ENCODE peak calls at places on chromosomes 16 and 17, in nine cellular contexts. A is tibial nerve, G is adrenal gland, J is transverse colon, O is body of pancreas, B is spleen, T is GM12892, V is uterus, I is lower leg skin. H is an unnamed sample.

GRCh38 chr16:81994485-81994884 is 16.8 kb downstream of the SDR42E1 start:
- DNase-seq in G (no peak), J (no peak), O (no peak), B (no peak), V (no peak), A (no peak), I (no peak), T (no peak), H (no peak)

GRCh38 chr17:69434164-69434579 is 19.7 kb downstream of the MAP2K6 start:
- DNase-seq in G (no peak), B (no peak), V (no peak), T (no peak), O (peak), A (no peak), J (no peak), I (no peak), H (no peak)

GRCh38 chr16:21097151-21097550 is 53.5 kb downstream of the DNAH3 start:
- DNase-seq in B (no peak), G (no peak), O (no peak), A (no peak), J (no peak), T (no peak), V (no peak), I (peak), H (no peak)

GRCh38 chr16:67528222-67528869 is at the start of gene RIPOR1:
- DNase-seq in G (peak), I (peak), V (peak), J (peak), A (no peak), B (peak), O (peak), T (peak), H (peak)

GRCh38 chr16:88014201-88014781 is 63.1 kb downstream of the BANP start:
- DNase-seq in B (no peak), A (no peak), O (no peak), G (peak), V (no peak), I (peak), J (no peak), T (no peak), H (peak)

GRCh38 chr17:50240876-50241275 is 33.4 kb upstream of the TMEM92 start:
- DNase-seq in G (no peak), A (no peak), T (no peak), V (peak), O (no peak), I (no peak), B (no peak), J (no peak), H (no peak)

GRCh38 chr17:27247071-27247957 is 46.6 kb upstream of the WSB1 start:
- DNase-seq in J (peak), I (peak), V (peak), B (peak), G (peak), T (no peak), A (peak), O (peak), H (no peak)

GRCh38 chr16:12343913-12344312 is 367.4 kb downstream of the SNX29 start:
- DNase-seq in A (no peak), B (no peak), I (no peak), O (no peak), T (no peak), V (no peak), J (no peak), G (no peak), H (no peak)

GRCh38 chr17:48995332-48995870 is 1.8 kb upstream of the IGF2BP1 start:
- DNase-seq in I (peak), T (no peak), O (no peak), A (no peak), B (no peak), V (no peak), G (no peak), J (no peak), H (no peak)

GRCh38 chr16:681746-682427 is 1.7 kb downstream of the STUB1 start:
- DNase-seq in V (no peak), G (no peak), J (no peak), A (no peak), O (no peak), T (no peak), B (no peak), I (no peak), H (no peak)

GRCh38 chr17:27245230-27245696 is 48.7 kb upstream of the WSB1 start:
- DNase-seq in O (peak), J (peak), A (peak), V (peak), B (peak), G (peak), I (peak), T (peak), H (peak)

GRCh38 chr17:42928714-42929496 is 28.3 kb downstream of the G6PC1 start:
- DNase-seq in T (peak), B (no peak), J (peak), O (peak), A (peak), I (no peak), V (peak), G (peak), H (peak)

GRCh38 chr16:67277999-67278772 is 1.1 kb upstream of the PLEKHG4 start:
- DNase-seq in V (no peak), G (peak), O (no peak), A (no peak), T (no peak), J (no peak), B (peak), I (no peak), H (no peak)

GRCh38 chr17:35087731-35088646 is 24.5 kb upstream of the RFFL start:
- DNase-seq in J (peak), T (no peak), A (peak), V (no peak), G (peak), O (peak), B (peak), I (no peak), H (peak)

GRCh38 chr17:61583242-61583641 is 7.8 kb downstream of the NACA2 start:
- DNase-seq in B (no peak), I (no peak), V (no peak), O (no peak), T (no peak), G (no peak), A (no peak), J (no peak), H (no peak)

GRCh38 chr16:69115361-69115760 is 9.9 kb downstream of the HAS3 start:
- DNase-seq in J (no peak), T (no peak), A (no peak), G (no peak), V (no peak), I (peak), O (no peak), B (peak), H (no peak)

GRCh38 chr17:70544307-70544706 is 375.0 kb downstream of the KCNJ2 start:
- DNase-seq in G (no peak), A (no peak), T (no peak), B (no peak), I (no peak), J (no peak), O (no peak), V (no peak), H (no peak)

GRCh38 chr16:19700319-19700781 is 17.7 kb downstream of the KNOP1 start:
- DNase-seq in A (no peak), G (peak), V (peak), B (peak), J (peak), I (no peak), O (peak), T (no peak), H (no peak)

GRCh38 chr17:69492410-69493071 is 78.0 kb downstream of the MAP2K6 start:
- DNase-seq in O (no peak), G (no peak), B (no peak), T (no peak), J (no peak), A (no peak), V (no peak), I (no peak), H (no peak)

GRCh38 chr16:48206594-48207242 is 37.4 kb upstream of the LONP2 start:
- DNase-seq in O (no peak), I (no peak), B (no peak), T (no peak), A (no peak), G (no peak), J (no peak), V (no peak), H (no peak)

GRCh38 chr17:77352996-77353395 is 212.2 kb downstream of the SEC14L1 start:
- DNase-seq in V (no peak), B (no peak), I (peak), G (peak), O (no peak), J (no peak), T (no peak), A (no peak), H (no peak)

GRCh38 chr16:69861276-69862030 is 89.7 kb upstream of the CLEC18A start:
- DNase-seq in B (no peak), J (peak), O (peak), V (peak), T (no peak), I (no peak), A (peak), G (peak), H (peak)

GRCh38 chr17:4206945-4207344 is 56.8 kb downstream of the ANKFY1 start:
- DNase-seq in T (no peak), I (peak), J (no peak), V (no peak), B (no peak), O (no peak), A (no peak), G (no peak), H (no peak)

GRCh38 chr17:45394001-45394912 is 38.4 kb downstream of the ARHGAP27 start:
- DNase-seq in G (no peak), B (no peak), I (no peak), T (no peak), A (no peak), O (no peak), V (no peak), J (no peak), H (no peak)

GRCh38 chr17:49241763-49242312 is 11.3 kb upstream of the PHOSPHO1 start:
- DNase-seq in T (no peak), O (no peak), I (no peak), G (no peak), V (no peak), A (no peak), B (no peak), J (no peak), H (no peak)

GRCh38 chr17:1630662-1631061 is 2.0 kb upstream of the SLC43A2 start:
- DNase-seq in V (no peak), J (no peak), T (no peak), A (no peak), G (no peak), I (no peak), B (no peak), O (no peak), H (no peak)

GRCh38 chr17:39171933-39172332 is 6.0 kb upstream of the ARL5C start:
- DNase-seq in G (no peak), T (no peak), B (no peak), V (no peak), A (no peak), J (no peak), O (peak), I (no peak), H (no peak)

GRCh38 chr16:47983999-47984580 is 171.7 kb downstream of the ABCC12 start:
- DNase-seq in I (no peak), T (no peak), G (peak), J (no peak), V (no peak), A (no peak), O (no peak), B (no peak), H (no peak)

GRCh38 chr16:49855280-49855821 is 561 bp downstream of the ZNF423 start:
- DNase-seq in O (peak), T (peak), B (peak), G (peak), J (peak), V (peak), A (peak), I (peak), H (peak)
- TF ChIP-seq POLR2A in O (peak), T (no peak), B (no peak), G (peak), J (peak), V (peak), A (peak), I (no peak), H (no peak)

DNA sequence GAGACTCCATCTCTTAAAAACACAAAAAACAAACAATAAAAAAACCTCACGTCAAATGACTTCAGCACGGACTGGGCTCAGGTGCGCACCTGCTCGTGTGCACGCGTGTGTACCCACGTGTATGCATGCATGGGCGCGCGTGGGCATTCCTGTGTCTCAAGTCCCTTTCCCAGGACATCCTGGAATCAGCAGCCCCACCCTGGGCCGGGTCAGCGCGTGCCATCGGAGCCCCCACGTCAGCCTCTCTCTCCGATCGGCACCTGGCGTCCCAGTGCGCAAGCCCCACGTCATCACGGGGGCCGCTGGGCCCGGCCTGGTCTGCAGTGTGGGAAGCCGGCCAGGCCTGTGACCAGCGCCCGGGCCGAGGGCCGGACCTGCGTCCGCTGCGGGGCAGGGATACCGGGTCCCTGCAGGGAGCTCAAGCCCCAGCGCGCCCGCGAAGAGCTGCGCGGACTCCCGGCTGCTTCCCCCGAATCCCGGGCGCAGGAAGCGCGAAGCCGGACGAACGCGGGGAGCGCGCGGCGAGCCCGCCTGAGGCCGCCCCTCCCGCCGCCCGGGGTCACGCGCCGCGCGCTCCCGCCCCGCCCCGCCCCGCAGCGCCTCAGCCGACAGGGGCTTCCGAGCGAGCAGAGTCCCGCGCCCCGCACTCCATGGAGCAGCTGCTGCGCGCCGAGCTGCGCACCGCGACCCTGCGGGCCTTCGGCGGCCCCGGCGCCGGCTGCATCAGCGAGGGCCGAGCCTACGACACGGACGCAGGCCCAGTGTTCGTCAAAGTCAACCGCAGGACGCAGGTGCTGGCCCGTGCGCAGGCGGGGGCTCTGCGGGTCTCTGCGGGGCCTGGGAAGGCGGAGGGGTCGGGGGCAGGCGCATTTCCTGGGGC is at the start of gene FN3K:
- DNase-seq in A (peak), G (peak), T (no peak), B (peak), I (no peak), O (peak), J (peak), V (peak), H (peak)
- TF ChIP-seq POLR2A in A (no peak), G (peak), T (no peak), B (no peak), I (no peak), O (peak), J (peak), V (peak), H (peak)

GRCh38 chr17:82298538-82299421 is 18.6 kb downstream of the CD7 start:
- DNase-seq in O (no peak), B (no peak), T (no peak), G (peak), J (no peak), A (no peak), I (no peak), V (no peak), H (no peak)
- TF ChIP-seq POLR2A in O (no peak), B (no peak), T (no peak), G (peak), J (no peak), A (no peak), I (no peak), V (no peak), H (no peak)

DNA sequence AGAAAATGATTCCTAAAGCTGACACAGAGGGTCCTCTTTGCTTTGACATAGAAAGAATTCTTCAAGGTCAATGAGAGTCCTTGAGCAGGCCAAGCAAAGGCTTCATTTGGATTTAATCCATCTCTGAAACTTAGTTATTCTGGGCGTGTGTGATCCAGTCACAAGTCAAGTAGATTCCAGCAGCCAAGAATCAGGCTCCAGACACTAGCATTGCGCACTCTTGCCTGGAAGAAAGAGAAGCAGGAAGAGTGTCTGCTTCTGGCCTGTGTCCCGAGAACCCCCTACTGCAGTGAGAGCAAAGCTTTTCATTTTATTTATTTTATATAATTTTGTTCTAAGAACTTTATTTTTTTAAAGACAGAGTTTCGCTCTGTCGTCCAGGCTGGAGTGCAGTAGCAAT is 88.2 kb upstream of the CACNG5 start:
- DNase-seq in V (no peak), O (no peak), G (no peak), A (no peak), B (no peak), I (no peak), T (no peak), J (no peak), H (no peak)
- TF ChIP-seq POLR2A in V (no peak), O (no peak), G (no peak), A (no peak), B (no peak), I (no peak), T (no peak), J (no peak), H (no peak)

GRCh38 chr17:37756060-37756459 is 11.2 kb upstream of the HNF1B start:
- DNase-seq in J (no peak), V (no peak), G (no peak), T (no peak), B (no peak), A (no peak), I (no peak), O (no peak), H (no peak)

GRCh38 chr17:37755455-37755854 is 10.6 kb upstream of the HNF1B start:
- DNase-seq in A (no peak), G (no peak), V (no peak), B (no peak), O (no peak), I (no peak), T (no peak), J (no peak), H (no peak)

GRCh38 chr17:37762669-37763068 is 17.8 kb upstream of the HNF1B start:
- DNase-seq in I (no peak), A (no peak), B (no peak), V (no peak), O (no peak), T (no peak), G (no peak), J (no peak), H (no peak)

GRCh38 chr17:37761065-37761464 is 16.2 kb upstream of the HNF1B start:
- DNase-seq in V (no peak), I (no peak), B (no peak), O (no peak), J (no peak), T (no peak), A (no peak), G (no peak), H (no peak)

GRCh38 chr17:37759014-37759637 is 14.3 kb upstream of the HNF1B start:
- DNase-seq in J (no peak), O (no peak), V (no peak), A (no peak), T (no peak), B (no peak), I (no peak), G (no peak), H (peak)
- TF ChIP-seq POLR2A in J (no peak), O (no peak), V (no peak), A (no peak), T (no peak), B (no peak), I (no peak), G (no peak), H (no peak)

GRCh38 chr17:58338454-58338841 is 9.9 kb upstream of the TSPOAP1 start:
- DNase-seq in V (no peak), A (no peak), O (no peak), T (no peak), J (no peak), B (no peak), G (no peak), I (no peak), H (no peak)

GRCh38 chr17:58337126-58337599 is 8.6 kb upstream of the TSPOAP1 start:
- DNase-seq in I (no peak), O (no peak), G (no peak), A (no peak), B (peak), V (no peak), J (peak), T (peak), H (peak)

GRCh38 chr17:58336456-58337094 is 8.0 kb upstream of the TSPOAP1 start:
- DNase-seq in I (no peak), B (peak), G (peak), V (no peak), O (no peak), A (no peak), J (no peak), T (peak), H (no peak)

GRCh38 chr17:58338907-58339774 is 10.5 kb upstream of the TSPOAP1 start:
- DNase-seq in G (peak), A (no peak), I (no peak), B (peak), V (no peak), T (peak), J (peak), O (no peak), H (peak)

GRCh38 chr17:58337600-58338453 is 9.2 kb upstream of the TSPOAP1 start:
- DNase-seq in T (peak), J (peak), B (peak), V (peak), A (peak), I (peak), O (peak), G (peak), H (peak)
- TF ChIP-seq POLR2A in T (peak), J (peak), B (peak), V (peak), A (peak), I (no peak), O (peak), G (no peak), H (peak)

GRCh38 chr17:28523186-28523585 is 17.0 kb downstream of the FOXN1 start:
- DNase-seq in I (no peak), B (no peak), G (no peak), O (no peak), J (no peak), A (no peak), T (no peak), V (no peak), H (no peak)

GRCh38 chr17:28526381-28526780 is 20.2 kb downstream of the FOXN1 start:
- DNase-seq in B (no peak), G (no peak), I (no peak), V (no peak), A (no peak), O (peak), T (no peak), J (no peak), H (no peak)

GRCh38 chr17:28523876-28524275 is 17.7 kb downstream of the FOXN1 start:
- DNase-seq in G (no peak), B (no peak), J (no peak), I (no peak), V (no peak), A (no peak), T (no peak), O (no peak), H (peak)

GRCh38 chr17:28527181-28527681 is 21.1 kb downstream of the FOXN1 start:
- DNase-seq in T (no peak), V (no peak), B (no peak), G (no peak), O (no peak), A (no peak), J (no peak), I (no peak), H (no peak)

DNA sequence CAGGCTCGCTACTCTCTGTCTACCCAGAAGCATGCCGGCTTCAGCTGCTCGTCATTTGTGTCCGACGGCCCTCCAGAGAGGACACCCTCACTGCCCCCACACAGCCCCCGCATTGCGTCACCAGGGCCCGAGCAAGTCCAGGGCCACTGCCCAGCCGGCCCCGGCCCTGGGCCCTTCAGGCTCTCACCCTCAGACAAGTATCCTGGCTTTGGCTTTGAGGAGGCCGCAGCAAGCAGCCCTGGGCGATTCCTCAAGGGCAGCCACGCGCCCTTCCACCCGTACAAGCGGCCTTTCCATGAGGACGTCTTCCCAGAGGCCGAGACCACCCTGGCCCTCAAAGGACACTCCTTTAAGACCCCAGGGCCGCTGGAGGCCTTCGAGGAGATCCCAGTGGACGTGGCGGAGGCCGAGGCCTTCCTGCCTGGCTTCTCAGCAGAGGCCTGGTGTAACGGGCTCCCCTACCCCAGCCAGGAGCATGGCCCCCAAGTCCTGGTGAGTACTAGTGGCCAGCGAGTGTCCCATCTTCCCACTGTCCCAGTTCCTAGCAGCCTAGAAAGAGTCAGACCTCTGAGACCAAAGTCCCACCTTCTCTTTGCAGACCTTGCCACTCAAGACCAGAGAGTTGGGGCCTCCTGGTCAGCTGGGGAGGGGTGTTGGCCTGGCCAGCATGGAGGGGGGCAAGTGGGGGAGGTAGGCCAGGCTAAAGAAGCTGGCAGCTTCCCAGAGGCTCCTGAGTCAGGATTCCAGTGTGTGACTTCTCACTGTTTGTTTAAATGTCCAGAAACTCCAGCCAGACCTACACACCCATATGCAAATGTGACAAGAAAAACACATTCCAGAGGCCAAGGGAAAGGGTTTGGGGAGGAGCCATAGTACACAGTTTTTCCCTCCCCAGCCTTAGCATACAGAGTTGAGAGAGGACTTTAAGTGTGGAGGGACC is 18.6 kb downstream of the FOXN1 start:
- DNase-seq in B (no peak), J (peak), G (no peak), V (no peak), A (no peak), I (no peak), O (peak), T (no peak), H (peak)
- TF ChIP-seq POLR2A in B (no peak), J (no peak), G (no peak), V (no peak), A (no peak), I (no peak), O (no peak), T (no peak), H (no peak)

H was measured in upper lobe of left lung.